ENCODE peak calls at places on chromosomes 7 and 10, in ten cellular contexts. A is AG04449, Y is neural progenitor cell, B is psoas muscle, G is right atrium auricular region, N is left ventricle myocardium inferior, X is foreskin fibroblast, L is cardiac muscle cell, Q is Calu3, I is ovary. U is an unnamed sample.
A peak's percentile ranks its signal among the peaks of the same experiment; 100 is the strongest.

GRCh38 chr7:79713281-79713680 is 259.8 kb upstream of the MAGI2 start:
- DNase-seq in A (no peak), Y (no peak), B (no peak), G (no peak), N (no peak), X (no peak), L (no peak), Q (no peak), I (no peak), U (no peak)

GRCh38 chr10:71598673-71599072 is 120.9 kb downstream of the C10orf105 start:
- DNase-seq in A (no peak), Y (no peak), B (peak; percentile 91), G (peak; percentile 91), N (peak; percentile 84), X (peak; percentile 88), L (no peak), Q (no peak), I (peak; percentile 87), U (no peak)

GRCh38 chr10:33734393-33735110 is 400.1 kb upstream of the NRP1 start:
- DNase-seq in A (no peak), Y (no peak), B (no peak), G (no peak), N (no peak), X (peak; percentile 18), L (no peak), Q (no peak), I (no peak), U (no peak)

GRCh38 chr7:99123571-99124033 is 20.3 kb downstream of the SMURF1 start:
- DNase-seq in A (no peak), Y (no peak), B (peak; percentile 27), G (no peak), N (no peak), X (peak; percentile 79), L (no peak), Q (no peak), I (peak; percentile 42), U (no peak)

GRCh38 chr7:91846436-91846835 is 34.1 kb downstream of the MTERF1 start:
- DNase-seq in A (peak; percentile 21), Y (no peak), B (no peak), G (no peak), N (no peak), X (no peak), L (no peak), Q (no peak), I (no peak), U (no peak)

GRCh38 chr10:69963178-69963834 is 89.3 kb upstream of the MACROH2A2 start:
- DNase-seq in A (no peak), Y (no peak), B (no peak), G (peak; percentile 23), N (no peak), X (no peak), L (no peak), Q (no peak), I (no peak), U (no peak)

GRCh38 chr10:49662169-49662830 is 17.2 kb upstream of the C10orf53 start:
- DNase-seq in A (no peak), Y (no peak), B (no peak), G (no peak), N (no peak), X (no peak), L (no peak), Q (no peak), I (no peak), U (no peak)

GRCh38 chr7:38411404-38411803 is 138.0 kb upstream of the TARP start:
- DNase-seq in A (no peak), Y (peak; percentile 43), B (no peak), G (no peak), N (no peak), X (peak; percentile 9), L (peak; percentile 13), Q (peak; percentile 29), I (no peak), U (peak; percentile 29)

GRCh38 chr7:155521007-155521742 is 25.2 kb downstream of the CNPY1 start:
- DNase-seq in A (no peak), Y (no peak), B (no peak), G (no peak), N (no peak), X (no peak), L (no peak), Q (no peak), I (no peak), U (no peak)

GRCh38 chr10:129097776-129098175 is 369.3 kb upstream of the MGMT start:
- DNase-seq in A (no peak), Y (no peak), B (no peak), G (peak; percentile 46), N (no peak), X (no peak), L (no peak), Q (no peak), I (no peak), U (no peak)

GRCh38 chr10:48502791-48503190 is 102.1 kb downstream of the ARHGAP22 start:
- DNase-seq in A (no peak), Y (no peak), B (no peak), G (peak; percentile 47), N (no peak), X (no peak), L (no peak), Q (no peak), I (peak; percentile 57), U (no peak)

GRCh38 chr10:117320050-117320665 is 55.1 kb downstream of the PDZD8 start:
- DNase-seq in A (no peak), Y (peak; percentile 53), B (no peak), G (no peak), N (no peak), X (peak; percentile 38), L (peak; percentile 46), Q (peak; percentile 3), I (peak; percentile 19), U (no peak)

DNA sequence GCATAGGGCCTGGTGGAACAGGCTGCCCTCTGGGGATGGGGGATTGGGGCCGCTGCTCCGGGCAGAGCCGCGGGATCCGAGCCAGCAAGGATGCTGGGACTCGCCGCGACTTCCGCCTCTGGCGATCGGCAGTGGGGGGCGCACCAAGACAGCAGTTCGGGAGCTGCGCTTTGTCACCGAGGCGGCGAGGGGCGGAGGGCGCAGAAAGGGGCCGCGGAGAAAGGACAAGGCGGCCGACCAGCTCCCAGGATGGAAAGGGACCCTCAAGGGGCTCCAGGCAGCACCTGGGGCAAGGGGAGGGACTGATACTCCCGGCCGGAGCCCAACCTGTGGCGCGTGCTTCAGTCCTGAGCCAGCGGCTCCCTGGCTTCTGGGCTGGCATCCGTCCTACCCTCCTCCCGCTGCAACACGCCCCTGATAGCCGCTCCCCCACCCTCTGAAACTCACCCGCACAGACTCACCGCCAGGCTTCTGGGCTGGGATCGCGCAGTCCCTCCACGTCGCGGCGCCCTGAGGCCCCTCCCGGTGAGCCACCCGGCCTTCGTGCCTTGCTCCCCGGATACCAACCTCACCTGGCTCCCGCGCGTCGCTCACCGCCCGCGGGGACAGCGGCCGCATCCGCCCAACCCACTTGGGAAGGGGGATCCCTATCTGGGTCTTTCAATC is 7.1 kb upstream of the EVX1 start:
- DNase-seq in A (no peak), Y (peak; percentile 91), B (no peak), G (no peak), N (peak; percentile 43), X (peak; percentile 61), L (peak; percentile 75), Q (peak; percentile 91), I (peak; percentile 45), U (peak; percentile 85)
- TF ChIP-seq CTCF in A (peak; percentile 31), Y (peak; percentile 69), B (peak; percentile 33), G (no peak), N (peak; percentile 47), X (peak; percentile 38), L (peak; percentile 37), Q (peak; percentile 74), I (no peak), U (no peak)

GRCh38 chr10:43221419-43222293 is 45.2 kb downstream of the RASGEF1A start:
- DNase-seq in A (no peak), Y (peak; percentile 66), B (peak; percentile 6), G (no peak), N (peak; percentile 9), X (no peak), L (peak; percentile 46), Q (no peak), I (peak; percentile 5), U (peak; percentile 65)
- TF ChIP-seq CTCF in A (peak; percentile 7), Y (peak; percentile 49), B (no peak), G (no peak), N (no peak), X (no peak), L (peak; percentile 15), Q (no peak), I (no peak), U (no peak)

GRCh38 chr7:73895626-73896025 is 34.7 kb downstream of the TMEM270 start:
- DNase-seq in A (no peak), Y (no peak), B (no peak), G (no peak), N (no peak), X (no peak), L (no peak), Q (no peak), I (no peak), U (no peak)

GRCh38 chr7:73896454-73896853 is 35.5 kb downstream of the TMEM270 start:
- DNase-seq in A (no peak), Y (no peak), B (peak; percentile 57), G (no peak), N (no peak), X (peak; percentile 71), L (no peak), Q (no peak), I (no peak), U (no peak)

GRCh38 chr7:73892003-73892975 is 31.3 kb downstream of the TMEM270 start:
- DNase-seq in A (no peak), Y (no peak), B (peak; percentile 61), G (no peak), N (peak; percentile 62), X (peak; percentile 82), L (no peak), Q (peak; percentile 15), I (peak; percentile 37), U (no peak)

GRCh38 chr7:73893342-73894101 is 32.6 kb downstream of the TMEM270 start:
- DNase-seq in A (no peak), Y (no peak), B (peak; percentile 92), G (peak; percentile 89), N (peak; percentile 85), X (no peak), L (no peak), Q (no peak), I (no peak), U (peak; percentile 16)

DNA sequence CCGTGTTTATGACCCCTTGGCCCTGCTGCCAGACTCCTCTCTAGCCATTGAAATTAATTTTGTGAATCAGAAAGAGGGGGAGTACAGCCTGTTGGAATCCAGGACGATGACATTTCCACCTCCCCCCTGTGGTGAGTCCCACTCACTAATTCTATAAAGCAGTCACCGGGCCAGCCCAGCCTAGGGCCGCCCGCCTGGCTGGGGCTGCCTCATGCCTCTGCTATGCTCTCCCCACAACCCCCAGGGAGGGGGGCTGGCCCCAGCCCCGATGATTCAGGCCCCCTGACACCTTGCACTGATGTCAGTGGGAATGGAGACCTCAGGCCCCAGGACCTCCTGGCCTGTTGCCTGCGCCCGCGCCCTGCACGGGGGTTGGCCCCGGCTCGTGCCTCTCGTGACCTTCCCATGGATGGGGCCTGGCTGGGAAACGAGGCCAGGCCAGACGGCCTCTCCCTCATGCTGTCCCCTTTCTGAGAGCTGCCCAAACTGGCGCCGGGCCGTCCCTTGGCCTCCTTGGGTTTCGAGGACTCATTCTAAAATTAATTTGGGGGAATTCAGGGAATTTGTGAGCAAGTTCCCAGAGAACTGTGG is 34.0 kb downstream of the TMEM270 start:
- DNase-seq in A (peak; percentile 87), Y (no peak), B (peak; percentile 94), G (peak; percentile 94), N (peak; percentile 85), X (peak; percentile 99), L (no peak), Q (no peak), I (peak; percentile 62), U (no peak)
- TF ChIP-seq CTCF in A (peak; percentile 22), Y (no peak), B (no peak), G (no peak), N (no peak), X (no peak), L (peak; percentile 2), Q (no peak), I (no peak), U (no peak)

GRCh38 chr10:97534746-97535367 is 36.1 kb downstream of the UBTD1 start:
- DNase-seq in A (no peak), Y (peak; percentile 62), B (peak; percentile 51), G (no peak), N (no peak), X (peak; percentile 66), L (peak; percentile 37), Q (peak; percentile 46), I (no peak), U (peak; percentile 49)
- TF ChIP-seq CTCF in A (peak; percentile 56), Y (peak; percentile 70), B (peak; percentile 40), G (no peak), N (peak; percentile 57), X (peak; percentile 56), L (peak; percentile 71), Q (no peak), I (no peak), U (peak; percentile 46)